ENCODE peak calls at places on chromosomes 12 and 14, in five cellular contexts. G is tibial artery, Z is bronchial epithelial cell, V is Caco-2, R is PC-3. Y is an unnamed sample.

GRCh38 chr12:117025481-117026151 is 73.6 kb downstream of the TESC start:
- DNase-seq in G (peak), Z (peak), V (peak), R (peak), Y (no peak)

GRCh38 chr12:46372852-46373302 is 304 bp upstream of the SLC38A2 start:
- DNase-seq in G (no peak), Z (no peak), V (no peak), R (no peak), Y (no peak)

GRCh38 chr12:28023156-28023887 is 50.8 kb upstream of the PTHLH start:
- DNase-seq in G (no peak), Z (peak), V (no peak), R (peak), Y (peak)

GRCh38 chr14:97137705-97138104 is 340.5 kb downstream of the VRK1 start:
- DNase-seq in G (no peak), Z (no peak), V (no peak), R (no peak), Y (no peak)

GRCh38 chr12:67586951-67587350 is 61.6 kb upstream of the DYRK2 start:
- DNase-seq in G (no peak), Z (no peak), V (no peak), R (no peak), Y (no peak)

GRCh38 chr12:66132408-66132807 is 1.9 kb upstream of the LLPH start:
- DNase-seq in G (no peak), Z (peak), V (peak), R (peak), Y (no peak)

GRCh38 chr12:89117448-89118034 is 234.8 kb downstream of the DUSP6 start:
- DNase-seq in G (no peak), Z (peak), V (no peak), R (peak), Y (no peak)

GRCh38 chr14:74913393-74913792 is 9.7 kb downstream of the RPS6KL1 start:
- DNase-seq in G (no peak), Z (no peak), V (no peak), R (no peak), Y (no peak)

GRCh38 chr12:22276313-22276712 is 58.2 kb downstream of the ST8SIA1 start:
- DNase-seq in G (no peak), Z (no peak), V (no peak), R (no peak), Y (no peak)

GRCh38 chr12:51077930-51078329 is 5.5 kb downstream of the CSRNP2 start:
- DNase-seq in G (no peak), Z (no peak), V (no peak), R (no peak), Y (peak)

GRCh38 chr12:116964740-116965090 is 54.0 kb downstream of the FBXW8 start:
- DNase-seq in G (no peak), Z (no peak), V (no peak), R (no peak), Y (no peak)

GRCh38 chr12:106114084-106115068 is 24.4 kb downstream of the NUAK1 start:
- DNase-seq in G (peak), Z (peak), V (no peak), R (peak), Y (no peak)

GRCh38 chr12:68565391-68565903 is 45.3 kb upstream of the RAP1B start:
- DNase-seq in G (no peak), Z (peak), V (peak), R (peak), Y (peak)

GRCh38 chr14:37329189-37330001 is 131.7 kb downstream of the MIPOL1 start:
- DNase-seq in G (no peak), Z (no peak), V (peak), R (peak), Y (no peak)

GRCh38 chr14:33699300-33699699 is 251.6 kb downstream of the EGLN3 start:
- DNase-seq in G (no peak), Z (no peak), V (no peak), R (no peak), Y (no peak)

GRCh38 chr12:46472893-46473633 is 100.5 kb upstream of the SLC38A2 start:
- DNase-seq in G (no peak), Z (peak), V (no peak), R (peak), Y (peak)

GRCh38 chr12:27018071-27018470 is 3.9 kb upstream of the TM7SF3 start:
- DNase-seq in G (no peak), Z (peak), V (no peak), R (no peak), Y (no peak)

GRCh38 chr12:132783917-132784531 is 22.4 kb upstream of the ANKLE2 start:
- DNase-seq in G (peak), Z (no peak), V (no peak), R (no peak), Y (no peak)

GRCh38 chr12:2301531-2302461 is 249.0 kb downstream of the CACNA1C start:
- DNase-seq in G (peak), Z (no peak), V (no peak), R (no peak), Y (no peak)

GRCh38 chr12:106831699-106832098 is 57.2 kb downstream of the RIC8B start:
- DNase-seq in G (no peak), Z (no peak), V (no peak), R (no peak), Y (no peak)

GRCh38 chr14:64970776-64971451 is 1.2 kb downstream of the RAB15 start:
- DNase-seq in G (no peak), Z (no peak), V (peak), R (peak), Y (no peak)

GRCh38 chr12:112160611-112161010 is 35.3 kb downstream of the TRAFD1 start:
- DNase-seq in G (no peak), Z (no peak), V (no peak), R (no peak), Y (no peak)

GRCh38 chr12:98736352-98737326 is 91.5 kb downstream of the APAF1 start:
- DNase-seq in G (no peak), Z (no peak), V (no peak), R (peak), Y (no peak)

GRCh38 chr12:76908303-76909017 is 29.6 kb upstream of the CSRP2 start:
- DNase-seq in G (no peak), Z (no peak), V (no peak), R (no peak), Y (no peak)

GRCh38 chr14:48575772-48576171 is 900.4 kb upstream of the MDGA2 start:
- DNase-seq in G (no peak), Z (no peak), V (no peak), R (no peak), Y (no peak)

GRCh38 chr14:61127099-61127498 is 146.1 kb downstream of the SLC38A6 start:
- DNase-seq in G (no peak), Z (no peak), V (no peak), R (no peak), Y (no peak)

GRCh38 chr12:41486718-41487117 is 298.6 kb downstream of the PDZRN4 start:
- DNase-seq in G (no peak), Z (no peak), V (no peak), R (peak), Y (peak)

DNA sequence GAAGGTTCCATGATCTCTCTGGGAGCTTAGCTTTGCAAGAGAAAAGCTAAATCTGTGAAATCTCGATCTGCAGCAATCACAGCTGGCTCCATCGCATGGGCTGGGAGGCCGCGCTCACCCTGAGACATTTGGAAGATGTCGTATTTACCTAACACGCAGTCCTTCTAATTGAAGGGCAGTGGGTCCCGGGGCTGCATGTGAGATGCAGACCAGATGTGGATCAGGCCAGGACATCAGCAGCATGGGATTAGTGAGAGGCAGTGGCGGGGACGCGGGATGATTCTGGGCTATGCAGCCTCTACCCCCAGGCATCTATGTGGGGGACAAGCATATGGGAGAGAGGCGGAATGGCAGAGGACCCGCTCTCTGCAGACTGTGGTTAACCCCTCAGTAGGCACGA is 312.4 kb upstream of the RTL1 start:
- DNase-seq in G (peak), Z (no peak), V (no peak), R (no peak), Y (no peak)
- H3K4me3 ChIP-seq in G (no peak), Z (no peak), V (no peak), R (no peak), Y (no peak)

GRCh38 chr14:76947078-76947837 is 81.2 kb downstream of the IRF2BPL start:
- DNase-seq in G (peak), Z (peak), V (no peak), R (peak), Y (peak)
- TF ChIP-seq CTCF in G (peak), Z (peak), V (no peak), R (peak), Y (peak)

DNA sequence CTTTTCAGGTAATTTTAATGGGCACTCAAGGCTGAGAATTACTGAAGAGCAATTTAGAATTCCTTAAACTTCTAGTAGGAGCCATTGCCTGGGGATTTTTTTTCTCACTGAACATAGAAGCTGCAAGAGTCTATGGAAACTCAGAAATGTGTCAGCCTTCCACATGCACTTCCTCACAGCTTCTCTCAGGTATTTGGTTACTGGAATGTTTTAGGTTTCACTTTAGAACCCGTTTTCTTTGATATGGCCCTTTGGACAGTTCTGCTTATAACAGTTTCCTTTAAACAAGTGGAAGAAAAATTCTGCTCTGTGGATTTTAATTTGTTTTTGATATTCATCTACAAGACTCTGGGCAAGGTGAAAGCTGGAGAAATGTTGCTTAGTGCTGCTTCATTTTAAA is 88.4 kb upstream of the DACT1 start:
- DNase-seq in G (no peak), Z (peak), V (no peak), R (no peak), Y (no peak)
- H3K4me3 ChIP-seq in G (no peak), Z (no peak), V (no peak), R (no peak), Y (no peak)

GRCh38 chr12:121129705-121130147 is 3.0 kb upstream of the P2RX7 start:
- DNase-seq in G (no peak), Z (no peak), V (no peak), R (no peak), Y (no peak)
- TF ChIP-seq CTCF in G (no peak), Z (no peak), V (no peak), R (no peak), Y (no peak)

GRCh38 chr14:22887260-22887989 is 4.4 kb downstream of the REM2 start:
- DNase-seq in G (no peak), Z (peak), V (peak), R (peak), Y (peak)

GRCh38 chr14:22887990-22888378 is 5.0 kb downstream of the REM2 start:
- DNase-seq in G (no peak), Z (no peak), V (no peak), R (no peak), Y (no peak)

GRCh38 chr14:22886500-22887259 is 3.7 kb downstream of the REM2 start:
- DNase-seq in G (peak), Z (peak), V (peak), R (peak), Y (peak)

GRCh38 chr14:22884721-22885523 is 1.9 kb downstream of the REM2 start:
- DNase-seq in G (no peak), Z (no peak), V (no peak), R (no peak), Y (no peak)

GRCh38 chr14:22885975-22886374 is 3.0 kb downstream of the REM2 start:
- DNase-seq in G (no peak), Z (no peak), V (no peak), R (no peak), Y (no peak)
- H3K4me3 ChIP-seq in G (peak), Z (no peak), V (peak), R (peak), Y (no peak)

DNA sequence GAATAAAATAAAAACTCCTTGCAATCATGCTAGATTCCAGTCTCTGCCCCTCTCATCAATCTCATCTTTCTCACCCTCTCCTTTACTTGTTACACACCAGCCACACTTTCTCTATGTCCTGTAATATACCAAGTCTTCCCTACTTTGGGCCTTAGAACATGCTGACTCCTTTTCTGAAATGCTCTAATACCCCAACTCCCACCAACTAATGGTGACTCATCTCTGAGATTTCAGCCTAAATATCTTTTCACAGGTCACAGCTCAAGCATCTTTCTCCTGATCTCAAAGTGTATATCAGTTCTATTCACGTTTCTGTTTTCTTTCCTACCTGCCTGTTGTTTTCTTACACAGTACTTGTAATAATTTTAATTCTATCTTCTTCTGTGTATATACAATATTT is 378.9 kb upstream of the PRICKLE1 start:
- DNase-seq in G (no peak), Z (no peak), V (no peak), R (no peak), Y (no peak)
- TF ChIP-seq CTCF in G (no peak), Z (no peak), V (no peak), R (no peak), Y (no peak)

Y was measured in retinal pigment epithelial cell.